ENCODE peak calls at places on chromosome 13, in seven cellular contexts. Y is neural crest cell; R is AG08396; H is NCI-H1105; S is body of pancreas; B is colonic mucosa; J is CD8-positive, alpha-beta memory T cell. X is an unnamed sample.
A peak's percentile ranks its signal among the peaks of the same experiment; 100 is the strongest.

GRCh38 chr13:22447132-22447886 is 733.5 kb upstream of the SGCG start:
- DNase-seq in Y (no peak), R (no peak), H (no peak), S (no peak), B (no peak), J (no peak), X (no peak)

GRCh38 chr13:49064459-49064858 is 88.7 kb downstream of the FNDC3A start:
- DNase-seq in Y (no peak), R (no peak), H (no peak), S (no peak), B (no peak), J (no peak), X (no peak)

GRCh38 chr13:76286178-76286577 is 600.0 kb downstream of the KCTD12 start:
- DNase-seq in Y (no peak), R (peak; percentile 13), H (no peak), S (no peak), B (no peak), J (no peak), X (no peak)

GRCh38 chr13:73146705-73147104 is 87.9 kb downstream of the KLF5 start:
- DNase-seq in Y (no peak), R (no peak), H (no peak), S (no peak), B (no peak), J (no peak), X (no peak)

GRCh38 chr13:29594710-29595379 is 643 bp downstream of the SLC7A1 start:
- DNase-seq in Y (peak; percentile 32), R (peak; percentile 83), H (no peak), S (peak; percentile 65), B (peak; percentile 51), J (peak; percentile 54), X (peak; percentile 61)

GRCh38 chr13:107883561-107884175 is 331.7 kb downstream of the LIG4 start:
- DNase-seq in Y (no peak), R (peak; percentile 46), H (no peak), S (peak; percentile 16), B (no peak), J (no peak), X (no peak)

GRCh38 chr13:28429685-28430290 is 65.1 kb downstream of the FLT1 start:
- DNase-seq in Y (no peak), R (no peak), H (no peak), S (no peak), B (no peak), J (no peak), X (no peak)

GRCh38 chr13:110412132-110412912 is 105.2 kb downstream of the COL4A2 start:
- DNase-seq in Y (peak; percentile 74), R (peak; percentile 92), H (peak; percentile 66), S (peak; percentile 84), B (peak; percentile 78), J (peak; percentile 40), X (peak; percentile 74)

GRCh38 chr13:99969934-99970760 is 1.4 kb downstream of the ZIC5 start:
- DNase-seq in Y (no peak), R (no peak), H (no peak), S (no peak), B (peak; percentile 21), J (peak; percentile 46), X (no peak)

GRCh38 chr13:99821741-99822140 is 149.8 kb downstream of the ZIC5 start:
- DNase-seq in Y (no peak), R (no peak), H (no peak), S (no peak), B (no peak), J (no peak), X (no peak)

GRCh38 chr13:40193290-40194203 is 472.9 kb downstream of the FOXO1 start:
- DNase-seq in Y (no peak), R (no peak), H (no peak), S (no peak), B (no peak), J (no peak), X (no peak)

GRCh38 chr13:29758591-29759114 is 91.8 kb downstream of the UBL3 start:
- DNase-seq in Y (no peak), R (no peak), H (no peak), S (peak; percentile 25), B (peak; percentile 26), J (peak; percentile 9), X (peak; percentile 35)

GRCh38 chr13:44474122-44474910 is 100.7 kb downstream of the SERP2 start:
- DNase-seq in Y (no peak), R (no peak), H (no peak), S (no peak), B (no peak), J (no peak), X (no peak)

GRCh38 chr13:87887459-87888123 is 216.4 kb downstream of the SLITRK5 start:
- DNase-seq in Y (no peak), R (no peak), H (no peak), S (no peak), B (no peak), J (no peak), X (no peak)

GRCh38 chr13:112176746-112177119 is 109.8 kb downstream of the SOX1 start:
- DNase-seq in Y (no peak), R (no peak), H (no peak), S (no peak), B (no peak), J (no peak), X (no peak)

GRCh38 chr13:34155931-34156607 is 338.1 kb downstream of the RFC3 start:
- DNase-seq in Y (no peak), R (no peak), H (no peak), S (no peak), B (peak; percentile 29), J (no peak), X (no peak)

GRCh38 chr13:112849500-112849899 is 119.5 kb upstream of the MCF2L start:
- DNase-seq in Y (no peak), R (no peak), H (peak; percentile 100), S (peak; percentile 28), B (no peak), J (no peak), X (no peak)

GRCh38 chr13:39284801-39285388 is 246.6 kb downstream of the NHLRC3 start:
- DNase-seq in Y (no peak), R (peak; percentile 12), H (no peak), S (no peak), B (no peak), J (no peak), X (no peak)

GRCh38 chr13:50668882-50669281 is 174.6 kb downstream of the DLEU7 start:
- DNase-seq in Y (no peak), R (no peak), H (no peak), S (no peak), B (no peak), J (no peak), X (no peak)

GRCh38 chr13:36814465-36814864 is 4.6 kb upstream of the RFXAP start:
- DNase-seq in Y (no peak), R (no peak), H (no peak), S (no peak), B (peak; percentile 27), J (no peak), X (no peak)

GRCh38 chr13:70923863-70924752 is 815.9 kb upstream of the KLHL1 start:
- DNase-seq in Y (no peak), R (no peak), H (no peak), S (no peak), B (no peak), J (no peak), X (no peak)

GRCh38 chr13:24008679-24009078 is 111.4 kb upstream of the C1QTNF9B start:
- DNase-seq in Y (no peak), R (no peak), H (no peak), S (no peak), B (no peak), J (no peak), X (no peak)

GRCh38 chr13:101730420-101731000 is 278.0 kb downstream of the ITGBL1 start:
- DNase-seq in Y (no peak), R (no peak), H (no peak), S (peak; percentile 11), B (no peak), J (no peak), X (no peak)

GRCh38 chr13:75812751-75813181 is 176.6 kb downstream of the LMO7 start:
- DNase-seq in Y (no peak), R (no peak), H (no peak), S (peak; percentile 29), B (no peak), J (no peak), X (peak; percentile 38)

GRCh38 chr13:27104606-27105005 is 67.0 kb downstream of the USP12 start:
- DNase-seq in Y (no peak), R (no peak), H (no peak), S (no peak), B (no peak), J (no peak), X (no peak)

X was measured in stomach.